ENCODE peak calls at places on chromosomes 11 and 22, in four cellular contexts. One of them, this sample, is unnamed.

GRCh38 chr22:25027959-25028840 is 75.7 kb downstream of the KIAA1671 start:
- DNase-seq in mesendoderm: peak; percentile 67
- DNase-seq in H1: peak; percentile 88
- DNase-seq in IMR-90: no peak
- DNase-seq in this sample: peak; percentile 76

GRCh38 chr22:18122254-18122554 is 11.6 kb downstream of the TUBA8 start:
- DNase-seq in H1: no peak
- DNase-seq in mesendoderm: no peak
- DNase-seq in IMR-90: no peak
- DNase-seq in this sample: no peak

GRCh38 chr11:64007629-64008282 is 21.5 kb downstream of the OTUB1 start:
- DNase-seq in mesendoderm: peak; percentile 83
- DNase-seq in H1: peak; percentile 73
- DNase-seq in IMR-90: no peak
- DNase-seq in this sample: peak; percentile 77

GRCh38 chr22:22767876-22768602 is 119.6 kb upstream of the IGLL5 start:
- DNase-seq in IMR-90: no peak
- DNase-seq in mesendoderm: peak; percentile 35
- DNase-seq in H1: no peak
- DNase-seq in this sample: peak; percentile 70

GRCh38 chr11:117070016-117070415 is 28.2 kb downstream of the SIK3 start:
- DNase-seq in H1: no peak
- DNase-seq in IMR-90: peak; percentile 24
- DNase-seq in mesendoderm: peak; percentile 77
- DNase-seq in this sample: no peak

GRCh38 chr22:31347251-31348008 is 1.3 kb upstream of the PATZ1 start:
- DNase-seq in mesendoderm: peak; percentile 85
- DNase-seq in H1: peak; percentile 81
- DNase-seq in IMR-90: peak; percentile 62
- DNase-seq in this sample: peak; percentile 77

GRCh38 chr22:47281126-47282106 is 519.0 kb downstream of the TBC1D22A start:
- DNase-seq in mesendoderm: no peak
- DNase-seq in IMR-90: peak; percentile 41
- DNase-seq in H1: no peak
- DNase-seq in this sample: no peak

GRCh38 chr11:28526406-28526751 is 418.2 kb downstream of the METTL15 start:
- DNase-seq in H1: no peak
- DNase-seq in mesendoderm: peak; percentile 13
- DNase-seq in IMR-90: peak; percentile 25
- DNase-seq in this sample: no peak

GRCh38 chr11:15119826-15120225 is 5.1 kb downstream of the INSC start:
- DNase-seq in H1: no peak
- DNase-seq in mesendoderm: no peak
- DNase-seq in IMR-90: no peak
- DNase-seq in this sample: no peak

GRCh38 chr22:46622081-46622521 is 1.9 kb downstream of the GRAMD4 start:
- DNase-seq in mesendoderm: no peak
- DNase-seq in IMR-90: no peak
- DNase-seq in H1: peak; percentile 42
- DNase-seq in this sample: no peak

GRCh38 chr11:10459029-10459970 is 4.2 kb downstream of the AMPD3 start:
- DNase-seq in H1: peak; percentile 44
- DNase-seq in mesendoderm: peak; percentile 16
- DNase-seq in IMR-90: no peak
- DNase-seq in this sample: peak; percentile 28

GRCh38 chr11:131866535-131867400 is 496.4 kb downstream of the NTM start:
- DNase-seq in IMR-90: no peak
- DNase-seq in mesendoderm: peak; percentile 28
- DNase-seq in H1: no peak
- DNase-seq in this sample: no peak
- H3K56ac ChIP-seq in IMR-90: no peak overlapping the region
- H3K56ac ChIP-seq in mesendoderm: no peak overlapping the region
- H3K56ac ChIP-seq in H1: peak overlapping the region; percentile 17
- H3K56ac ChIP-seq in this sample: no peak overlapping the region

DNA sequence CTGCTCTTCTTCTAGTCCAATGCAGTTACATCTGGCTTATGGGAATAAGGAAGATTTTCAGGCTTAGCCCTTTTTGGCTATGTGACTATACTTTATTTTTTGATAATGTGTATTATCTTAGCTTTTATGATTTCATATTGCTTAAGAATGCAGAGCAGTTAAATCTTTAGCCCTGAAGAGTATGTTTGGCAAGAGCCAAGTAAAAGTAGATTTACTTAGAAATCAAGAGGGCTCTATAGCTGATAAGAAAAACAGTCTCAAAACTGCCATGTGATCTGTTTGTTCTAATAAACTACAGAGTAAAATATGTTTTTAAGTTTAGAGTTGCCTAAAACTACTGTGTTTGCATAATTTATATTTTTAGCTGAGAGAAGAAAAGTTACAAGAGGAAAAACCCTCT is 61.2 kb downstream of the RNF169 start:
- DNase-seq in H1: no peak
- DNase-seq in IMR-90: no peak
- DNase-seq in mesendoderm: no peak
- DNase-seq in this sample: no peak
- H3K56ac ChIP-seq in H1: no peak overlapping the region
- H3K56ac ChIP-seq in IMR-90: no peak overlapping the region
- H3K56ac ChIP-seq in mesendoderm: no peak overlapping the region
- H3K56ac ChIP-seq in this sample: no peak overlapping the region

DNA sequence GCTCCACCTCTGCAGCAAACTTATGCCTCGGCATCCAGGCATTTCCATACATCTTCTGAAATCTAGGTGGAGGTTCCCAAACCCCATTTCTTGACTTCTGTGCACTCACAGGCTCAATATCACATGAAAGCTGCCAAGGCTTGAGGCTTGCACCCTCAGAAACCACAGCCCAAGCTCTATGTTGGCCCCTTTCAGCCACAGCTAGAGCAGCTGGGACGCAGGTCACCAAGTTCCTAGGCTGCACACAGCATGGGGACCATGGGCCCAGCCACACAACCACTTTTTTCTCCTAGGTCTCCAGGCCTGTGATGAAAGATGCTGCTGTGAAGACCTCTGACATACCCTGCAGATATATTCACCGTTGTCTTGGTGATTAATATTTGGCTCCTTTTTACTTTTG is 24.7 kb upstream of the MTMR2 start:
- DNase-seq in mesendoderm: no peak
- DNase-seq in IMR-90: no peak
- DNase-seq in H1: no peak
- DNase-seq in this sample: no peak
- H3K56ac ChIP-seq in mesendoderm: no peak overlapping the region
- H3K56ac ChIP-seq in IMR-90: no peak overlapping the region
- H3K56ac ChIP-seq in H1: no peak overlapping the region
- H3K56ac ChIP-seq in this sample: no peak overlapping the region

GRCh38 chr11:45102361-45102809 is 44.1 kb upstream of the PRDM11 start:
- DNase-seq in H1: peak; percentile 46
- DNase-seq in mesendoderm: no peak
- DNase-seq in IMR-90: no peak
- DNase-seq in this sample: no peak
- H3K56ac ChIP-seq in H1: no peak overlapping the region
- H3K56ac ChIP-seq in mesendoderm: no peak overlapping the region
- H3K56ac ChIP-seq in IMR-90: no peak overlapping the region
- H3K56ac ChIP-seq in this sample: no peak overlapping the region

GRCh38 chr11:32343325-32344008 is 91.9 kb downstream of the WT1 start:
- DNase-seq in IMR-90: no peak
- DNase-seq in H1: no peak
- DNase-seq in mesendoderm: no peak
- DNase-seq in this sample: no peak
- H3K56ac ChIP-seq in IMR-90: no peak overlapping the region
- H3K56ac ChIP-seq in H1: no peak overlapping the region
- H3K56ac ChIP-seq in mesendoderm: no peak overlapping the region
- H3K56ac ChIP-seq in this sample: no peak overlapping the region

GRCh38 chr11:19989191-19989590 is 171.1 kb downstream of the DBX1 start:
- DNase-seq in H1: no peak
- DNase-seq in IMR-90: peak; percentile 54
- DNase-seq in mesendoderm: no peak
- DNase-seq in this sample: no peak

GRCh38 chr11:19985106-19985505 is 175.2 kb downstream of the DBX1 start:
- DNase-seq in IMR-90: no peak
- DNase-seq in mesendoderm: no peak
- DNase-seq in H1: no peak
- DNase-seq in this sample: no peak

GRCh38 chr11:19984048-19984742 is 176.1 kb downstream of the DBX1 start:
- DNase-seq in IMR-90: no peak
- DNase-seq in H1: no peak
- DNase-seq in mesendoderm: no peak
- DNase-seq in this sample: no peak

GRCh38 chr11:19988598-19988997 is 171.7 kb downstream of the DBX1 start:
- DNase-seq in mesendoderm: peak; percentile 74
- DNase-seq in IMR-90: peak; percentile 92
- DNase-seq in H1: peak; percentile 47
- DNase-seq in this sample: peak; percentile 73

DNA sequence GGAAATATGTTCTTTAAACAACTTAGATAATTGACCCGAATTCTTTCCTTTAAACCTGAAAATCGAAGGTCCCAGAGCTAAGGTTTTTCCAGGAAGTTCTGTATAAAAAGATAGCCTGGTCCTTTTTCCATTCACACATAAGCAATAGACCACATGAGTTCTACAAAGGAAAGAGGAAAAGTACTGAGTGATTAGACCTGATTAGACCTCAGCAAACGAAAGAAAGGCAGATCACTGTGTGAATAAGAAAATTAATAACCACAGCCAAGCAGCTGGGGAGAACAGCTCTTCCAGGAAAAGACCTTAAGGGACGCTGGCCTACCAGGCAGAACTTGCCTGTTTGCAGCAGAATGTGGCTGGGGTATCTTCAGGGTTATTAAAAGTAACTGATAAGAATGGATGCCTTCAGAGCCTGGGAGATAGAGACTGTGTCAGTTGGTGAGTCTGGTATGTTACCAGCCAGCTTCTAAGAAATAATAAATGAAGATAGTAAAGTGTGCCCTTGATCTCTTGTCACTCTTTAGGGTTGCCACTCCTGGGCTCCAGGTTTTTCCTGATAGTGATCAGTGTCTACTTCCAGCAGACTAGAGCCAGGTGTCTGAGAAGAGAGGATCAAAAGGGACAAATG is 172.9 kb downstream of the DBX1 start:
- DNase-seq in IMR-90: no peak
- DNase-seq in mesendoderm: peak; percentile 68
- DNase-seq in H1: no peak
- DNase-seq in this sample: no peak
- H3K56ac ChIP-seq in IMR-90: no peak overlapping the region
- H3K56ac ChIP-seq in mesendoderm: no peak overlapping the region
- H3K56ac ChIP-seq in H1: no peak overlapping the region
- H3K56ac ChIP-seq in this sample: no peak overlapping the region

GRCh38 chr11:102596578-102596977 is 28.6 kb downstream of the MMP20 start:
- DNase-seq in mesendoderm: no peak
- DNase-seq in H1: no peak
- DNase-seq in IMR-90: no peak
- DNase-seq in this sample: no peak
- H3K56ac ChIP-seq in mesendoderm: no peak overlapping the region
- H3K56ac ChIP-seq in H1: no peak overlapping the region
- H3K56ac ChIP-seq in IMR-90: no peak overlapping the region
- H3K56ac ChIP-seq in this sample: no peak overlapping the region

This sample was measured in H9.